ENCODE peak calls at places on chromosomes 16 and 17, in five cellular contexts. One of them, this sample, is unnamed.

GRCh38 chr16:53511403-53512280 is 8.6 kb upstream of the AKTIP start:
- DNase-seq in GM04504: no peak
- DNase-seq in ELF-1: no peak
- DNase-seq in choroid plexus epithelial cell: no peak
- DNase-seq in posterior cingulate gyrus: no peak
- DNase-seq in this sample: no peak

GRCh38 chr16:5502944-5503343 is 405.3 kb upstream of the EEF2KMT start:
- DNase-seq in GM04504: no peak
- DNase-seq in ELF-1: no peak
- DNase-seq in choroid plexus epithelial cell: no peak
- DNase-seq in posterior cingulate gyrus: no peak
- DNase-seq in this sample: no peak

GRCh38 chr17:48048321-48049140 is at the start of gene NFE2L1:
- DNase-seq in GM04504: peak; percentile 81
- DNase-seq in ELF-1: no peak
- DNase-seq in choroid plexus epithelial cell: peak; percentile 95
- DNase-seq in posterior cingulate gyrus: peak; percentile 69
- DNase-seq in this sample: peak; percentile 94

GRCh38 chr16:58661199-58661830 is 23.3 kb downstream of the SLC38A7 start:
- DNase-seq in GM04504: peak; percentile 79
- DNase-seq in ELF-1: peak; percentile 68
- DNase-seq in choroid plexus epithelial cell: peak; percentile 94
- DNase-seq in posterior cingulate gyrus: no peak
- DNase-seq in this sample: peak; percentile 12

GRCh38 chr17:51046527-51047384 is 73.9 kb downstream of the SPAG9 start:
- DNase-seq in GM04504: no peak
- DNase-seq in ELF-1: peak; percentile 90
- DNase-seq in choroid plexus epithelial cell: peak; percentile 97
- DNase-seq in posterior cingulate gyrus: peak; percentile 85
- DNase-seq in this sample: peak; percentile 46

GRCh38 chr17:29905879-29906167 is 24.2 kb downstream of the SSH2 start:
- DNase-seq in GM04504: no peak
- DNase-seq in ELF-1: no peak
- DNase-seq in choroid plexus epithelial cell: no peak
- DNase-seq in posterior cingulate gyrus: no peak
- DNase-seq in this sample: no peak

GRCh38 chr17:77105706-77106105 is 35.1 kb upstream of the SEC14L1 start:
- DNase-seq in GM04504: no peak
- DNase-seq in ELF-1: no peak
- DNase-seq in choroid plexus epithelial cell: no peak
- DNase-seq in posterior cingulate gyrus: no peak
- DNase-seq in this sample: no peak

GRCh38 chr17:45288825-45289224 is 26.9 kb upstream of the SPATA32 start:
- DNase-seq in GM04504: no peak
- DNase-seq in ELF-1: no peak
- DNase-seq in choroid plexus epithelial cell: no peak
- DNase-seq in posterior cingulate gyrus: peak; percentile 32
- DNase-seq in this sample: peak; percentile 67

GRCh38 chr16:25501530-25502255 is 190.1 kb upstream of the HS3ST4 start:
- DNase-seq in GM04504: no peak
- DNase-seq in ELF-1: no peak
- DNase-seq in choroid plexus epithelial cell: no peak
- DNase-seq in posterior cingulate gyrus: no peak
- DNase-seq in this sample: no peak

GRCh38 chr17:49577978-49578893 is 2.6 kb downstream of the NXPH3 start:
- DNase-seq in GM04504: no peak
- DNase-seq in ELF-1: no peak
- DNase-seq in choroid plexus epithelial cell: no peak
- DNase-seq in posterior cingulate gyrus: no peak
- DNase-seq in this sample: no peak

This sample was measured in C1 segment of cervical spinal cord.